ENCODE peak calls at places on chromosomes 2 and 18, in six cellular contexts. B is CD8-positive, alpha-beta T cell; X is endothelial cell; O is fibroblast of lung; V is HL-60; A is adrenal gland. D is an unnamed sample.

GRCh38 chr2:217890445-217890844 is 112.3 kb downstream of the TNS1 start:
- DNase-seq in V (no peak), O (peak), A (no peak), X (peak), B (no peak), D (no peak)

GRCh38 chr2:151637284-151637781 is 96.9 kb downstream of the NEB start:
- DNase-seq in A (no peak), O (no peak), X (no peak), B (peak), V (peak), D (no peak)

GRCh38 chr2:103959174-103960125 is 894.5 kb upstream of the POU3F3 start:
- DNase-seq in A (peak), X (peak), O (peak), B (no peak), V (peak), D (peak)

GRCh38 chr2:220310326-220310936 is 683.0 kb downstream of the SLC4A3 start:
- DNase-seq in X (no peak), O (peak), V (no peak), A (no peak), B (no peak), D (no peak)

GRCh38 chr2:222613715-222614331 is 42.1 kb downstream of the FARSB start:
- DNase-seq in V (peak), O (peak), B (no peak), X (peak), A (no peak), D (peak)

GRCh38 chr2:181430406-181431199 is 26.6 kb upstream of the ITGA4 start:
- DNase-seq in A (no peak), X (no peak), V (peak), B (no peak), O (peak), D (peak)

GRCh38 chr2:71452565-71452964 is 796 bp upstream of the DYSF start:
- DNase-seq in B (no peak), X (peak), V (peak), A (no peak), O (peak), D (peak)

GRCh38 chr18:33928226-33928625 is 296.5 kb downstream of the NOL4 start:
- DNase-seq in A (no peak), X (no peak), V (no peak), O (peak), B (no peak), D (no peak)

GRCh38 chr2:117774716-117775115 is 39.8 kb upstream of the DDX18 start:
- DNase-seq in O (no peak), A (no peak), V (no peak), X (no peak), B (no peak), D (no peak)

DNA sequence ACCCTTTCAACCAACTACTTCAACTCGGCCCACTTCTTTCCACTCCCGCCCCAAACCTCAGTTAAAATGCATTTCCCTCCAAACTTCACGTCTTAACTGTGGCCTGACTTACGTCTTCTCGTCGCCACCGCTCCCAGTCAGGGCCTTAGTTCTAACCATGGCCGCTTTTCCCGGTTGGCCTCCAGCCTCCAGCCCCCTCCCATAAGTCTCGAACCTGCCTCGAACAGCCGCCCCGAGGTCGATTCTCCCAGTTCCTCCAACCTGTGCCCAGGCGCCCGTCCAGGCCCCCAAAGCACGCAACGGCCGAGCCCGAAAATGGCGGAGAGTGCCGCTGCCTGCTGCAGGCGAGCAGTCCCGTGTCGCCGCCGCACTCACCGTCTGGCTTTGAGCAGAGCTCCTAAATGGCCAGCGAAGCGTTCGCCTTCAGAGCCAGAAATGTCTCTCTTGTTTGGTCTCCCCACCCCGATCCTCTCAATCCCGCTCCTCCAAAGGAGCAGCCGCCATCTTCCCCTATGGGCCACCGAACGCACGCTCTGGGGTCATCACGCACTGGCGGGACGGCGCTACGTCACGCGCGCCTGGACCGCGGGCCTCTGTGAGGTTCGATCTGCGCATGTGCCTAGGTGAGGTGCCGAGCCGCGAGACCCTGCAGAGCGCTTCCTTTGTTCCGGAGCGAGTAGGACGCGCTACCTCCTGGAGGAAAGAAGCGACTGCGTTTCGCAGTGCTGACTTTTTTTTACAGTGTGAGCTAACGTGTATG is at the start of gene WDR33:
- DNase-seq in A (peak), B (peak), V (peak), O (peak), X (peak), D (peak)
- TF ChIP-seq CTCF in A (no peak), B (no peak), V (no peak), O (peak), X (no peak), D (no peak)

GRCh38 chr2:23401427-23402204 is 16.6 kb downstream of the KLHL29 start:
- DNase-seq in A (no peak), V (no peak), O (no peak), X (no peak), B (no peak), D (no peak)

GRCh38 chr2:23400703-23401102 is 15.7 kb downstream of the KLHL29 start:
- DNase-seq in A (no peak), X (no peak), B (no peak), V (no peak), O (no peak), D (no peak)

GRCh38 chr2:23399674-23400261 is 14.8 kb downstream of the KLHL29 start:
- DNase-seq in V (no peak), B (no peak), O (no peak), A (no peak), X (no peak), D (no peak)

GRCh38 chr2:23402205-23402740 is 17.3 kb downstream of the KLHL29 start:
- DNase-seq in B (no peak), V (no peak), O (no peak), A (no peak), X (no peak), D (no peak)

GRCh38 chr2:23404426-23404825 is 19.4 kb downstream of the KLHL29 start:
- DNase-seq in B (no peak), A (no peak), O (peak), V (peak), X (peak), D (peak)
- TF ChIP-seq CTCF in B (no peak), A (no peak), O (peak), V (no peak), X (no peak), D (no peak)

DNA sequence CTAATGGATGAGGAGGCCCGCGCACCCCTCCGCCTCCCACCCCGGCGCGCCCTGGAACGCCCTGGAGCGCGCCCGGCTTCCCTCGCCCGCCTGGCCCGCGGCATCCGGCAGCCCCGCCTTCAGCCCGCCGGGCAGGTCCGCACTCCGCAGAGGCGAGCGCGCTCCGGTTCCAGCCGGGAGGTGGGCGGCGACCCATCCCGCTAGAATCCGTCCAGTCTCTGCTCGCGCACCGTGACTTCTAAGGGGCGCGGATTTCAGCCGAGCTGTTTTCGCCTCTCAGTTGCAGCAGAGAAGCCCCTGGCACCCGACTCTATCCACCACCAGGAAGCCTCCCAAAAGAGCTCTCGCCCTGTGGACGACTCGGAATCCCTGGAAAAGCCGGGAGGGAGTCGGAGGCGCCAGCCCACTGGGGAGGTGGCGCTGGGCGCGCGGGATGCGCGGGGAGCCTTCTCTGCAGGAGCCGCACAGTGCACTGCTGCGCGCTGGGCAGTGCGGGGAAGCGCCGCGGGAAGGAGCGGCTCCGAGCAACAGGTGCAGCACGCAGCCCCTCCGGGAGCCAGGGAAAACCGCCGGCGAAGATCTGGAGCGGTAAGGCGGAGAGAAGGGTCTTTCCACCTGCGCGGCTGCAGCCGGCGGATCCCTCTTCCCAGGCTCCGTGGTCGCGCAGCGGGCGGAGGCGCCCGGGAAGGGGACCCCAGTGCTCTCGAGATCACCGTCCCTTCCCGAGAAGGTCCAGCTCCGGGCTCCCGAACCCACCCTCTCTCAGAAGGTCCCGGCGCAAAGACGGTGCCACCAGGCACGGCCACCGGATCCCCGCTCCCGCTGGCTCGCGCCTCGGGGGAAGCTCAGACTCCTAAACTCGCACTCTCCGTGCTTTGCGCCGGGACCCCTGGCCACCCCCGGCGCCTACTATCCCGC is at the start of gene GALR1:
- DNase-seq in V (no peak), X (peak), B (no peak), O (peak), A (no peak), D (no peak)
- TF ChIP-seq CTCF in V (no peak), X (no peak), B (no peak), O (no peak), A (no peak), D (no peak)

GRCh38 chr2:231685349-231686191 is 22.8 kb upstream of the PTMA start:
- DNase-seq in O (no peak), V (peak), A (no peak), X (no peak), B (no peak), D (no peak)
- TF ChIP-seq CTCF in O (no peak), V (peak), A (no peak), X (no peak), B (no peak), D (no peak)

GRCh38 chr2:164992818-164993217 is 37.5 kb upstream of the SLC38A11 start:
- DNase-seq in V (peak), X (peak), O (peak), A (peak), B (no peak), D (peak)
- TF ChIP-seq CTCF in V (no peak), X (peak), O (peak), A (peak), B (peak), D (peak)

D was measured in Calu3.